ENCODE peak calls at places on chromosomes 7 and 10, in four cellular contexts. V is NCI-H460, F is HuH-7.5, Q is WTC11. T is an unnamed sample.

GRCh38 chr10:22219308-22219707 is 1.5 kb upstream of the EBLN1 start:
- DNase-seq in V (no peak), F (no peak), Q (no peak), T (no peak)

GRCh38 chr7:121395494-121395960 is 581 bp downstream of the FAM3C start:
- DNase-seq in V (no peak), F (peak; percentile 24), Q (peak; percentile 48), T (no peak)

GRCh38 chr10:90999512-91000172 is 78.8 kb upstream of the ANKRD1 start:
- DNase-seq in V (no peak), F (no peak), Q (no peak), T (no peak)

GRCh38 chr7:116591202-116592040 is 66.6 kb downstream of the CAV1 start:
- DNase-seq in V (no peak), F (no peak), Q (no peak), T (no peak)

GRCh38 chr10:69418052-69418752 is 1.5 kb upstream of the TACR2 start:
- DNase-seq in V (no peak), F (no peak), Q (no peak), T (no peak)

GRCh38 chr10:29691564-29692064 is 56.8 kb upstream of the SVIL start:
- DNase-seq in V (no peak), F (no peak), Q (no peak), T (no peak)

GRCh38 chr7:18126274-18126673 is 98.6 kb upstream of the PRPS1L1 start:
- DNase-seq in V (no peak), F (no peak), Q (no peak), T (no peak)

GRCh38 chr10:63717089-63717715 is 196.0 kb downstream of the REEP3 start:
- DNase-seq in V (no peak), F (no peak), Q (no peak), T (no peak)

GRCh38 chr10:88743999-88744398 is 15.8 kb upstream of the LIPN start:
- DNase-seq in V (no peak), F (no peak), Q (peak; percentile 36), T (no peak)

GRCh38 chr7:99422625-99423024 is 13.9 kb downstream of the BUD31 start:
- DNase-seq in V (no peak), F (no peak), Q (no peak), T (no peak)

GRCh38 chr7:20075415-20075814 is 141.8 kb downstream of the MACC1 start:
- DNase-seq in V (no peak), F (no peak), Q (no peak), T (no peak)

GRCh38 chr10:123150986-123151738 is 3.0 kb upstream of the BUB3 start:
- DNase-seq in V (no peak), F (no peak), Q (peak; percentile 77), T (no peak)

GRCh38 chr7:65554-65953 is 126.8 kb upstream of the FAM20C start:
- DNase-seq in V (no peak), F (no peak), Q (no peak), T (no peak)

GRCh38 chr7:32496052-32496813 is 944 bp downstream of the AVL9 start:
- DNase-seq in V (no peak), F (peak; percentile 32), Q (no peak), T (no peak)

GRCh38 chr7:102225025-102225424 is 61.6 kb upstream of the SH2B2 start:
- DNase-seq in V (no peak), F (no peak), Q (no peak), T (no peak)

GRCh38 chr7:100629117-100629711 is 12.1 kb downstream of the TFR2 start:
- DNase-seq in V (peak; percentile 21), F (peak; percentile 94), Q (peak; percentile 87), T (no peak)

GRCh38 chr7:114789942-114790341 is 132.0 kb upstream of the MDFIC start:
- DNase-seq in V (no peak), F (no peak), Q (no peak), T (no peak)

GRCh38 chr7:135077642-135078041 is 70.2 kb upstream of the TMEM140 start:
- DNase-seq in V (no peak), F (no peak), Q (no peak), T (no peak)

GRCh38 chr7:15305002-15305600 is 256.7 kb downstream of the AGMO start:
- DNase-seq in V (peak; percentile 62), F (no peak), Q (peak; percentile 48), T (no peak)

GRCh38 chr7:36185092-36185491 is 32.0 kb downstream of the EEPD1 start:
- DNase-seq in V (no peak), F (no peak), Q (no peak), T (no peak)

GRCh38 chr7:140448781-140449180 is 30.5 kb downstream of the MKRN1 start:
- DNase-seq in V (no peak), F (no peak), Q (no peak), T (no peak)

GRCh38 chr10:62502995-62503613 is 128.9 kb downstream of the ZNF365 start:
- DNase-seq in V (no peak), F (no peak), Q (no peak), T (no peak)

GRCh38 chr7:23913016-23913415 is 203.0 kb downstream of the STK31 start:
- DNase-seq in V (no peak), F (no peak), Q (no peak), T (no peak)

GRCh38 chr10:33721509-33721908 is 387.0 kb upstream of the NRP1 start:
- DNase-seq in V (no peak), F (no peak), Q (no peak), T (no peak)

GRCh38 chr7:150784120-150784736 is 15.9 kb downstream of the TMEM176B start:
- DNase-seq in V (no peak), F (no peak), Q (no peak), T (no peak)

GRCh38 chr7:88306590-88307048 is at the start of gene STEAP4:
- DNase-seq in V (peak; percentile 52), F (peak; percentile 25), Q (peak; percentile 71), T (peak; percentile 35)

GRCh38 chr7:98867271-98867701 is 2.5 kb downstream of the TMEM130 start:
- DNase-seq in V (no peak), F (no peak), Q (no peak), T (no peak)

GRCh38 chr7:75876126-75876881 is 2.5 kb upstream of the RHBDD2 start:
- DNase-seq in V (no peak), F (no peak), Q (no peak), T (no peak)

GRCh38 chr10:12735843-12736462 is 265.6 kb downstream of the CCDC3 start:
- DNase-seq in V (no peak), F (no peak), Q (no peak), T (no peak)

GRCh38 chr7:12851841-12852240 is 164.4 kb downstream of the ARL4A start:
- DNase-seq in V (no peak), F (no peak), Q (no peak), T (no peak)

GRCh38 chr7:116872026-116872425 is 9.6 kb downstream of the CAPZA2 start:
- DNase-seq in V (no peak), F (no peak), Q (no peak), T (no peak)

GRCh38 chr10:116170815-116171250 is 102.2 kb downstream of the GFRA1 start:
- DNase-seq in V (no peak), F (no peak), Q (no peak), T (no peak)

GRCh38 chr10:59887006-59887405 is 19.4 kb downstream of the CCDC6 start:
- DNase-seq in V (no peak), F (no peak), Q (no peak), T (no peak)

GRCh38 chr10:26755443-26755903 is 58.0 kb downstream of the PDSS1 start:
- DNase-seq in V (peak; percentile 7), F (no peak), Q (no peak), T (no peak)

GRCh38 chr7:66442385-66442784 is 186.3 kb upstream of the KCTD7 start:
- DNase-seq in V (no peak), F (no peak), Q (no peak), T (no peak)

T was measured in iPS DF 6.9.